ENCODE peak calls at places on chromosomes 11 and 22, in seven cellular contexts. N, D, B, R, E, Z and J are unnamed samples.
A peak's percentile ranks its signal among the peaks of the same experiment; 100 is the strongest.

GRCh38 chr11:75934851-75935250 is 119.8 kb downstream of the UVRAG start:
- DNase-seq in N (no peak), D (no peak), B (no peak), R (no peak), E (no peak), Z (no peak), J (no peak)

GRCh38 chr22:32745251-32745995 is 56.1 kb upstream of the TIMP3 start:
- DNase-seq in N (no peak), D (no peak), B (peak; percentile 66), R (no peak), E (peak; percentile 74), Z (peak; percentile 48), J (no peak)

GRCh38 chr11:107598225-107599139 is 7.5 kb downstream of the ELMOD1 start:
- DNase-seq in N (no peak), D (no peak), B (no peak), R (no peak), E (no peak), Z (no peak), J (no peak)

GRCh38 chr22:39173787-39174497 is 21.5 kb upstream of the CBX7 start:
- DNase-seq in N (no peak), D (no peak), B (no peak), R (no peak), E (no peak), Z (no peak), J (no peak)

GRCh38 chr11:9577032-9577431 is 3.6 kb downstream of the WEE1 start:
- DNase-seq in N (peak; percentile 52), D (no peak), B (no peak), R (no peak), E (no peak), Z (no peak), J (no peak)

GRCh38 chr22:35349704-35350538 is 31.0 kb upstream of the HMOX1 start:
- DNase-seq in N (no peak), D (no peak), B (peak; percentile 55), R (no peak), E (no peak), Z (no peak), J (no peak)

GRCh38 chr11:69427906-69428880 is 53.3 kb upstream of the LINC01488 start:
- DNase-seq in N (no peak), D (no peak), B (no peak), R (no peak), E (peak; percentile 6), Z (no peak), J (no peak)

GRCh38 chr11:802693-803466 is 2.2 kb downstream of the PIDD1 start:
- DNase-seq in N (no peak), D (no peak), B (no peak), R (no peak), E (no peak), Z (peak; percentile 17), J (no peak)

GRCh38 chr11:78097666-78098385 is 18.2 kb upstream of the NDUFC2 start:
- DNase-seq in N (no peak), D (no peak), B (no peak), R (no peak), E (no peak), Z (no peak), J (no peak)

GRCh38 chr22:40898850-40899357 is 37.0 kb upstream of the DNAJB7 start:
- DNase-seq in N (peak; percentile 43), D (no peak), B (no peak), R (no peak), E (no peak), Z (no peak), J (peak; percentile 28)

GRCh38 chr11:75563978-75564552 is 2.0 kb downstream of the SERPINH1 start:
- DNase-seq in N (peak; percentile 87), D (no peak), B (peak; percentile 31), R (peak; percentile 92), E (peak; percentile 64), Z (peak; percentile 62), J (no peak)

GRCh38 chr11:92166335-92166734 is 58.3 kb upstream of the FAT3 start:
- DNase-seq in N (no peak), D (no peak), B (no peak), R (no peak), E (no peak), Z (no peak), J (no peak)

GRCh38 chr22:45948081-45948648 is 28.8 kb downstream of the WNT7B start:
- DNase-seq in N (no peak), D (no peak), B (no peak), R (no peak), E (no peak), Z (no peak), J (no peak)

GRCh38 chr11:29448246-29448877 is 568.5 kb downstream of the KCNA4 start:
- DNase-seq in N (peak; percentile 47), D (no peak), B (no peak), R (no peak), E (no peak), Z (no peak), J (no peak)

GRCh38 chr22:38613588-38613987 is 42.6 kb downstream of the FAM227A start:
- DNase-seq in N (no peak), D (no peak), B (no peak), R (no peak), E (no peak), Z (no peak), J (no peak)

GRCh38 chr11:2443881-2444300 is 423 bp downstream of the TRPM5 start:
- DNase-seq in N (no peak), D (no peak), B (no peak), R (no peak), E (no peak), Z (no peak), J (no peak)

GRCh38 chr11:2445948-2446551 is 1.2 kb downstream of the KCNQ1 start:
- DNase-seq in N (no peak), D (peak; percentile 78), B (no peak), R (no peak), E (no peak), Z (no peak), J (no peak)

GRCh38 chr11:2446590-2447252 is 1.9 kb downstream of the KCNQ1 start:
- DNase-seq in N (no peak), D (no peak), B (no peak), R (no peak), E (no peak), Z (no peak), J (no peak)

GRCh38 chr11:2444301-2445106 is at the start of the genes KCNQ1 and TRPM5:
- DNase-seq in N (no peak), D (peak; percentile 80), B (no peak), R (no peak), E (peak; percentile 58), Z (peak; percentile 68), J (no peak)

DNA sequence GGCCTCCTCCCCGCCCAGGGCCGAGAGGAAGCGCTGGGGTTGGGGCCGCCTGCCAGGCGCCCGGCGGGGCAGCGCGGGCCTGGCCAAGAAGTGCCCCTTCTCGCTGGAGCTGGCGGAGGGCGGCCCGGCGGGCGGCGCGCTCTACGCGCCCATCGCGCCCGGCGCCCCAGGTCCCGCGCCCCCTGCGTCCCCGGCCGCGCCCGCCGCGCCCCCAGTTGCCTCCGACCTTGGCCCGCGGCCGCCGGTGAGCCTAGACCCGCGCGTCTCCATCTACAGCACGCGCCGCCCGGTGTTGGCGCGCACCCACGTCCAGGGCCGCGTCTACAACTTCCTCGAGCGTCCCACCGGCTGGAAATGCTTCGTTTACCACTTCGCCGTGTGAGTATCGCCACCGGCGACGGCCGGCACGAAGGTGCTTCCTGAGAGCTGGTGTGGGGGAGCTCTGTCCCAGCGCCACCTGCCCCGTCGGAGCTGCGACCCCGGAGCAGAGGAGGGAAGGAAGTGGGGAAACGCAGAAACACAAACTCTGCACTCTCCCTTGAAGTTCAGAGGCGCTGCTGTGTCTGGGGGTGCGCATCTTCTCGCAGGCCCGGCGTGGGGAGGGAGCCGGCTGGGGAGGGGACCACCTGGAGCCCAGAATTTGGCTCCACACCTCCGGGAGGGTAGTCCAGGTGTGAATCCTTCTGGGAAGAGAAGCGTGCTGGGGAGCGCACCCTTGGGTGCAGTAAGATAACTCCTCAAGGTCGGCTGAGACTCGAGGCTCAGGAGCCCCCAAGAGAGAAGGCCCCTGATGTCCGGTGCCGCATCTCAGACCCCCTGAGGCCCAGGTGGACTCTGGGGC is 519 bp downstream of the KCNQ1 start:
- DNase-seq in N (no peak), D (peak; percentile 57), B (no peak), R (no peak), E (no peak), Z (no peak), J (no peak)
- H3K4me3 ChIP-seq in N (no peak overlapping the region), D (peak overlapping the region; percentile 9), B (peak overlapping the region; percentile 38), R (peak overlapping the region; percentile 65), E (peak overlapping the region; percentile 66), Z (peak overlapping the region; percentile 54), J (peak overlapping the region; percentile 8)

DNA sequence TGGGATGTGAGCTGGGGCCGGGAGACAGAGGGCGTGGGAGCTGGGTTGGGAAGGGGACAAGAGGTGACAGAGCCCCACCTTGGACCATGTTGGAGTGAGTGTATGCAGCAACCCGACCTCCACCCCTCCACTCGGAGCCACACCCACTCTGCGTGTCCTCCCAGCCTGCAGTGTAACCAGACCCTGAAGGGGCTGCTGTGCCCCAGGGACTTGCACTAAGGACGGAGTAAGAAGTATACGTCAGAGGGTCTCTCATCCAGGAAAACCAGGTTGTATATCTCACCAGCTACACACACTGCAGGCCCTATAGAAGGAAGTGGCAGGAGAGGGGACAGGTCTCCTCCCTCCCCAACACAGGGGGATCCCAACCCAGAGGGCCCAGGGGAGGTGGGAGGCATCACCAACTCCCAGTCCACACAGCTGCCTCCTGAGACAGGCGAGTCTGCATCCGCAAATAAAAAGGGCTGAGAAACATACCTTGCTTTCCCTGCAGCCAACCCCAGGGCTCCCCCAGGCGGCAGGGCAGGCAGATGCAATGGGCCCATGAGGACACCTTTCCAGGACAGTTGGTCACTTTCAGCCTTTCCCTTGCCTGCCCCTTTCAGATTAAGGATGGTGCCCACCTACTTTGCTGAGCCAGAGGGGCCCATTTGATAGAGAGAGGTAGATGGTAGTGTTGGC is 180.2 kb downstream of the BRD1 start:
- DNase-seq in N (no peak), D (no peak), B (no peak), R (no peak), E (no peak), Z (no peak), J (no peak)
- TF ChIP-seq CTCF in N (no peak), D (no peak), B (no peak), R (no peak), E (no peak), Z (no peak), J (no peak)

GRCh38 chr22:27774200-27774599 is 27.4 kb downstream of the MN1 start:
- DNase-seq in N (no peak), D (no peak), B (no peak), R (no peak), E (no peak), Z (no peak), J (no peak)
- H3K4me3 ChIP-seq in N (no peak overlapping the region), D (no peak overlapping the region), B (no peak overlapping the region), R (no peak overlapping the region), E (no peak overlapping the region), Z (no peak overlapping the region), J (no peak overlapping the region)

DNA sequence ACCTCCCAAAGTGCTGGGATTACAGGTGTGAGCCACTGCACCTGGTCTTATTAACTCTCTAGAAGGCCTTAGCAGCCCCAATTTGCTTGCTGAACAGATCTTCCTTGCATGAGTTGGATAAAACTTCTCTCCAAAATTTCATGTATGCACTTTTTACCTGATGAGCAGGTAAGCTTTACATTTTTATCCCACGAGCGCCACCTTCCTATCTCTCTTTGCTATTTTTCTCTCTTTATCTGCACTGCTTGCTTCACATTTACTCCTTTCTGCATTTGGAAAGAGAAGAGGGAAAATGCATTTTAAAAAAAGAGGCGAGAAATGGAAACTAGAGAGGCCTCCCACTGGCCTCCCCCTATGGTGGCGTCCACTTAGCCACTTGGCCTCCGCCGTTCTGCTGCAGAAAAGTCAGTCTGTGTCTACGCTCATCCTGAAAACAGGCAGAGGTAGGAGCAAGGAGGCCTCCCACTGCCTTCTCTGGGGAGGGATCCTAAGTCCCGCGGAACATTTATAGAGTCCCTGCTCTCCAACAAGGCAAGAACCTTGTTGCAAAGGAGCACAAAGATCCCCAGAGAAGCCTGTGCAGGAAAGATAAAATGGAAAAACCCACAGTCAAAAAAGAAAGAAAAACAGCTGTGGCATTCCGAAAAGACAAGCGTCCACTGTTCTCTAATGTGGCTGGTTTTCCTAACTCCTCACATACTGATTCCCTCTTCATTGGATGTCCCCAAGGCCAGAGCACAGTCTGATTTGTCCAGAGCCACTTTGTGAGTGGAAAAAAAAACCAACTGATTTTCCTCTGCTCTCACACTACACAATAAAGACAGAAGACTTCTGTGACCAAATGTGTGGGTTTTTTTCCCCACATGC is 62.2 kb upstream of the INCENP start:
- DNase-seq in N (no peak), D (peak; percentile 40), B (no peak), R (no peak), E (no peak), Z (no peak), J (no peak)
- TF ChIP-seq CTCF in N (no peak), D (no peak), B (no peak), R (no peak), E (no peak), Z (no peak), J (no peak)